ENCODE peak calls at places on chromosomes 12 and 14, in eight cellular contexts. F is amniotic stem cell; U is midbrain; W is cardiac fibroblast; T is activated CD4-positive, alpha-beta T cell treated with anti-CD3 and anti-CD28 coated beads for 24 hours; N is pulmonary artery endothelial cell; L is pancreas; V is head of caudate nucleus. S is an unnamed sample.

GRCh38 chr12:52832960-52833905 is 878 bp downstream of the KRT79 start:
- DNase-seq in L (no peak), F (no peak), T (no peak), W (no peak), V (no peak), N (no peak), U (no peak), S (no peak)

GRCh38 chr12:12723681-12724420 is 6.7 kb downstream of the CDKN1B start:
- DNase-seq in U (no peak), F (no peak), N (no peak), W (peak), V (peak), T (peak), L (peak), S (peak)

GRCh38 chr14:100660498-100661339 is 66.0 kb upstream of the DLK1 start:
- DNase-seq in F (no peak), U (no peak), W (no peak), T (no peak), V (no peak), N (no peak), L (no peak), S (no peak)

GRCh38 chr12:76820888-76821482 is 57.1 kb downstream of the ZDHHC17 start:
- DNase-seq in N (no peak), T (no peak), V (peak), W (peak), U (peak), L (no peak), F (peak), S (peak)

GRCh38 chr14:103164786-103165185 is 41.5 kb downstream of the TNFAIP2 start:
- DNase-seq in U (no peak), F (no peak), L (no peak), T (no peak), V (no peak), W (no peak), N (no peak), S (no peak)

GRCh38 chr12:121036810-121037326 is 2.2 kb downstream of the OASL start:
- DNase-seq in T (no peak), W (peak), L (no peak), F (peak), N (no peak), U (no peak), V (no peak), S (no peak)

GRCh38 chr12:51533799-51534198 is 57.2 kb upstream of the SCN8A start:
- DNase-seq in L (no peak), T (no peak), U (no peak), W (peak), V (no peak), F (no peak), N (no peak), S (no peak)

GRCh38 chr12:120259418-120260202 is 5.9 kb downstream of the PXN start:
- DNase-seq in U (no peak), T (no peak), W (peak), L (no peak), V (no peak), F (no peak), N (no peak), S (no peak)

GRCh38 chr12:55715833-55716581 is at the start of gene BLOC1S1:
- DNase-seq in U (peak), F (peak), V (peak), L (peak), W (peak), N (peak), T (peak), S (peak)